ENCODE peak calls at places on chromosomes 5 and 9, in nine cellular contexts. Z is tibial nerve, J is adrenal gland, M is right lobe of liver, R is transverse colon, A is A549, E is uterus, W is IMR-90, Q is breast epithelium. K is an unnamed sample.

GRCh38 chr5:102218159-102218558 is 77.9 kb downstream of the SLCO4C1 start:
- DNase-seq in Z (no peak), J (no peak), M (no peak), R (peak; percentile 30), A (no peak), E (no peak), W (no peak), Q (no peak), K (no peak)

GRCh38 chr5:120314201-120314600 is 149.9 kb upstream of the PRR16 start:
- DNase-seq in Z (no peak), J (no peak), M (no peak), R (no peak), A (no peak), E (no peak), W (peak; percentile 44), Q (no peak), K (no peak)

GRCh38 chr9:69936427-69936826 is 107.2 kb upstream of the MAMDC2 start:
- DNase-seq in Z (no peak), J (no peak), M (no peak), R (no peak), A (no peak), E (no peak), W (peak; percentile 93), Q (no peak), K (no peak)

GRCh38 chr5:112684737-112685136 is 52.9 kb upstream of the APC start:
- DNase-seq in Z (no peak), J (no peak), M (no peak), R (no peak), A (no peak), E (peak; percentile 26), W (peak; percentile 74), Q (no peak), K (no peak)

GRCh38 chr5:7321724-7322123 is 74.2 kb upstream of the ADCY2 start:
- DNase-seq in Z (no peak), J (no peak), M (no peak), R (no peak), A (no peak), E (no peak), W (no peak), Q (no peak), K (no peak)

GRCh38 chr9:105154723-105155191 is 89.7 kb upstream of the SLC44A1 start:
- DNase-seq in Z (no peak), J (no peak), M (no peak), R (no peak), A (no peak), E (no peak), W (peak; percentile 81), Q (no peak), K (no peak)

GRCh38 chr5:145077028-145077427 is 758.1 kb downstream of the PRELID2 start:
- DNase-seq in Z (no peak), J (no peak), M (no peak), R (no peak), A (no peak), E (no peak), W (no peak), Q (no peak), K (no peak)

GRCh38 chr9:18776836-18777820 is 255.9 kb downstream of the SAXO1 start:
- DNase-seq in Z (no peak), J (no peak), M (no peak), R (no peak), A (no peak), E (no peak), W (no peak), Q (no peak), K (no peak)

GRCh38 chr5:15142458-15142857 is 270.9 kb upstream of the ANKH start:
- DNase-seq in Z (no peak), J (no peak), M (no peak), R (no peak), A (no peak), E (no peak), W (no peak), Q (no peak), K (no peak)

GRCh38 chr5:73387630-73388370 is 60.8 kb downstream of the FOXD1 start:
- DNase-seq in Z (no peak), J (no peak), M (no peak), R (peak; percentile 49), A (no peak), E (no peak), W (peak; percentile 48), Q (no peak), K (no peak)

GRCh38 chr5:21931076-21931475 is 922.1 kb downstream of the CDH12 start:
- DNase-seq in Z (no peak), J (no peak), M (no peak), R (no peak), A (no peak), E (no peak), W (no peak), Q (no peak), K (no peak)

GRCh38 chr5:1315018-1315708 is 20.3 kb upstream of the TERT start:
- DNase-seq in Z (no peak), J (peak; percentile 8), M (no peak), R (no peak), A (no peak), E (no peak), W (no peak), Q (peak; percentile 34), K (peak; percentile 75)

GRCh38 chr5:98638111-98638510 is 135.4 kb upstream of the RGMB start:
- DNase-seq in Z (no peak), J (no peak), M (no peak), R (no peak), A (no peak), E (no peak), W (no peak), Q (no peak), K (no peak)

GRCh38 chr5:93899026-93899600 is 157.7 kb upstream of the POU5F2 start:
- DNase-seq in Z (no peak), J (no peak), M (no peak), R (no peak), A (peak; percentile 3), E (no peak), W (no peak), Q (no peak), K (no peak)

GRCh38 chr5:42749020-42749419 is 7.6 kb upstream of the CCDC152 start:
- DNase-seq in Z (no peak), J (no peak), M (no peak), R (no peak), A (no peak), E (no peak), W (peak; percentile 3), Q (no peak), K (no peak)
- TF ChIP-seq POLR2A in Z (no peak), J (no peak), M (no peak), R (no peak), A (no peak), E (no peak), W (no peak), Q (no peak), K (no peak)

GRCh38 chr9:85483214-85483613 is 258.5 kb downstream of the AGTPBP1 start:
- DNase-seq in Z (no peak), J (no peak), M (no peak), R (no peak), A (no peak), E (no peak), W (no peak), Q (no peak), K (no peak)
- TF ChIP-seq CTCF in Z (no peak), J (no peak), M (no peak), R (no peak), A (no peak), E (no peak), W (no peak), Q (no peak), K (no peak)

GRCh38 chr5:38710616-38711015 is 135.2 kb upstream of the OSMR start:
- DNase-seq in Z (no peak), J (no peak), M (no peak), R (no peak), A (no peak), E (no peak), W (no peak), Q (no peak), K (no peak)
- H3K4me3 ChIP-seq in Z (no peak overlapping the region), J (no peak overlapping the region), M (no peak overlapping the region), R (no peak overlapping the region), A (no peak overlapping the region), E (no peak overlapping the region), W (no peak overlapping the region), Q (no peak overlapping the region), K (no peak overlapping the region)

DNA sequence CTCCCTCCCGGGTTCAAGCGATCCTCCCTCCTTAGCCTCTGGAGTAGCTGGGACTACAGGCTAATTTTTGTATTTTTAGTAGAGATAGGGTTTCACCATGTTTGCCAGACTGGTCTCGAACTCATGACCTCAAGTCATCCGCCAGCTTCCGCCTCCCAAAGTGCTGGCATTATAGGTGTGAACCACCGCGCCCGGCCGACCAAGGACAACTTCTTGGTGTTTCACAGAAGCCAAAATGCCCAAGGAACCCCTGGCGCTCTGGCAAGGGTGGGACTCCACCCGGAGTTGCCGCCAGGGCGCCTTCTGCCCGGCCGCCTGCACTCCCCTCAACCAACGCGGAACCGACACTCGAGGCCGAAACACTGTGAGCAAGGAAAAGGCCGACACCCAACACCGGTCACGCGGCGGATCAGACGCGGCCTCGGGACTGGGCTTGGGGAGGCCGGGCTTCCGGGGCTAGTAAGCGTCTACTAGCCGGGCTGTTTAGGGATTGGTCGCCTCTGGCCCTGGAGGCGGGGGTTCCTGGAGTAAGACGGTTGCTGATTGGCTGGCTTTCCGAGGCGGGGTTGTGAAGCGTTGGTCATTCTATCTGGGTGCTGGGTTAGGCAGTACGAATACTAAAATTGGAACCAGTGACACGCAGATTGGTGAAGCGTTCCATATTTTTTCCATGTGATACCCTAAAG is 7.7 kb upstream of the CFAP157 start:
- DNase-seq in Z (peak; percentile 96), J (peak; percentile 99), M (peak; percentile 92), R (peak; percentile 95), A (peak; percentile 98), E (peak; percentile 96), W (peak; percentile 92), Q (peak; percentile 96), K (peak; percentile 98)
- TF ChIP-seq POLR2A in Z (peak; percentile 76), J (no peak), M (peak; percentile 39), R (peak; percentile 52), A (peak; percentile 66), E (peak; percentile 56), W (no peak), Q (peak; percentile 51), K (no peak)

DNA sequence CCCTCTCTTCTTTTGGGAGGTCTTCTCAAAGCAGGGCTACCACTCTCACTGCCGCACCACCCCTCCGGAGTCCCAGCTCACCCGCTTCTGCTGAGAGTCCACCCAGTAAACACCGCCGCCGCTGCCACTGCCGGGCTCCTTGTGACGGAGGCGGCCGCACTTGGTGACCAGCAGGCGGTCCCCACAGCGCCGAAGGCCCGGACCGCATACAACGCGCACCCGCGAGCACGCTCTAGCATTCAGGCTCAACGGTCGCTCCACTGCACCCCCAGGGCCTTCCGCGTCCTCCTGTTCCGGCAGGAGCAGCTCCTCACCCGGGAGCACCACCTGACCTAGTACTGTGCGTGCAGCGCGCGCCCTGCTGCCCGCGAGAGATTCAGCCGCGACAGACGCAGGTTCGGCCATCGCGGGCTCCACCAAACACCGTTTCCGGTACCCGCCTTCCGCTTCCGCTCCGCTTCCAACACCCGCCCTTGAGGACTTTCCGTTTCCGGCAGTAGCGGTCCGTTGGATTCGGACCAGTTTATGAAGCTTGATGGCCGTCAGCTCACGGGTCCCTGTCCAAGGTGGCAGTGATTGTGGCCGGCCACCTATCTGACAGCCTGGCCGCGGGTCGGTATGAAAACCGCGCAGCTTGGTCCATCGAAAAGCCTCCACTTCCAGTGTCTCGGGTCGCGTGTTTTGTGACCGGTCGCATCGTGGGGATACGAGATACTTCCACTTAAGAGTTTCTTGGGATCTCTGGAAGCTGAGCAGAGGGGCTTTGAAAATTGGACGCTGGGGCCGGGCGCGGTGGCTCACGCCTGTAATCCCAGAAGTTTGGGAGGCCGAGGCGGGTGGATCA is at the start of gene EXOSC3:
- DNase-seq in Z (peak; percentile 71), J (peak; percentile 93), M (peak; percentile 93), R (peak; percentile 91), A (peak; percentile 93), E (peak; percentile 83), W (peak; percentile 90), Q (peak; percentile 84), K (peak; percentile 97)
- TF ChIP-seq CTCF in Z (no peak), J (peak; percentile 39), M (no peak), R (peak; percentile 33), A (no peak), E (no peak), W (peak; percentile 4), Q (no peak), K (no peak)

K was measured in lower leg skin.